ENCODE peak calls at places on chromosomes 3 and 15, in seven cellular contexts. One of them, this sample, is unnamed.

GRCh38 chr15:67140078-67140833 is 74.9 kb downstream of the SMAD3 start:
- DNase-seq in K562: no peak
- DNase-seq in NT2/D1: no peak
- DNase-seq in H1: no peak
- DNase-seq in SK-N-SH: no peak
- DNase-seq in HCT116: no peak
- DNase-seq in HepG2: no peak
- DNase-seq in this sample: no peak

GRCh38 chr3:53234841-53235232 is 21.0 kb downstream of the TKT start:
- DNase-seq in K562: no peak
- DNase-seq in NT2/D1: no peak
- DNase-seq in H1: no peak
- DNase-seq in SK-N-SH: no peak
- DNase-seq in HCT116: no peak
- DNase-seq in HepG2: no peak
- DNase-seq in this sample: no peak

GRCh38 chr15:71800835-71801745 is 9.3 kb upstream of the NR2E3 start:
- DNase-seq in K562: peak; percentile 57
- DNase-seq in NT2/D1: peak; percentile 44
- DNase-seq in H1: peak; percentile 77
- DNase-seq in SK-N-SH: peak; percentile 72
- DNase-seq in HCT116: peak; percentile 56
- DNase-seq in HepG2: peak; percentile 47
- DNase-seq in this sample: no peak

GRCh38 chr3:179476215-179476614 is 24.9 kb upstream of the GNB4 start:
- DNase-seq in K562: no peak
- DNase-seq in NT2/D1: no peak
- DNase-seq in H1: no peak
- DNase-seq in SK-N-SH: no peak
- DNase-seq in HCT116: no peak
- DNase-seq in HepG2: no peak
- DNase-seq in this sample: no peak

GRCh38 chr3:197593046-197593380 is 37.2 kb upstream of the BDH1 start:
- DNase-seq in K562: peak; percentile 65
- DNase-seq in NT2/D1: no peak
- DNase-seq in H1: no peak
- DNase-seq in SK-N-SH: no peak
- DNase-seq in HCT116: no peak
- DNase-seq in HepG2: no peak
- DNase-seq in this sample: no peak

GRCh38 chr3:40172560-40172959 is 136.9 kb upstream of the EIF1B start:
- DNase-seq in K562: no peak
- DNase-seq in NT2/D1: no peak
- DNase-seq in H1: no peak
- DNase-seq in SK-N-SH: no peak
- DNase-seq in HCT116: no peak
- DNase-seq in HepG2: no peak
- DNase-seq in this sample: no peak

GRCh38 chr3:42979044-42979962 is at the start of gene GASK1A:
- DNase-seq in K562: no peak
- DNase-seq in NT2/D1: peak; percentile 48
- DNase-seq in H1: peak; percentile 87
- DNase-seq in SK-N-SH: peak; percentile 76
- DNase-seq in HCT116: no peak
- DNase-seq in HepG2: no peak
- DNase-seq in this sample: no peak

GRCh38 chr3:64244011-64244942 is 19.0 kb upstream of the PRICKLE2 start:
- DNase-seq in K562: peak; percentile 12
- DNase-seq in NT2/D1: no peak
- DNase-seq in H1: no peak
- DNase-seq in SK-N-SH: no peak
- DNase-seq in HCT116: peak; percentile 51
- DNase-seq in HepG2: peak; percentile 24
- DNase-seq in this sample: no peak

GRCh38 chr3:140176526-140176925 is 241.5 kb downstream of the CLSTN2 start:
- DNase-seq in K562: no peak
- DNase-seq in NT2/D1: no peak
- DNase-seq in H1: no peak
- DNase-seq in SK-N-SH: no peak
- DNase-seq in HCT116: no peak
- DNase-seq in HepG2: no peak
- DNase-seq in this sample: no peak

GRCh38 chr3:15064299-15064834 is 748 bp downstream of the MRPS25 start:
- DNase-seq in K562: peak; percentile 37
- DNase-seq in NT2/D1: no peak
- DNase-seq in H1: no peak
- DNase-seq in SK-N-SH: peak; percentile 66
- DNase-seq in HCT116: no peak
- DNase-seq in HepG2: no peak
- DNase-seq in this sample: no peak

DNA sequence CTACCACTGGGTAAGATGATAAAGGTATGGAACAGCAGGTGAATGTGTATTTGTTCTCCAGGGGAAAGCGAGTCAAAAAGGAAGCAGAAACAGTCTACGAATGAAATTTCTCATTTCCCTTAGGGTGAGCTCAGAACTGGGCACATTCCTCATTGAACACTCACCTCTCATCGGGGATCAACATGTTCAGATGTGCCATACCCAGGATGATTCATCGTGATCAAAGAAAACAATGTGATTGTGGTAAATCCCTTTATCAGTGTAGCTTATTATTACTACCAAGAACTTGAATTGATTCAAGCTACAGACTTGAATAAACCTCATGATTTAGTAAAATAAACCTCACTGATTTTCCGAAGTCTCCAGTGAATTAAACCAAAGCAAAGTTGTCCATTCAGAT is 72.1 kb downstream of the GJD2 start:
- DNase-seq in K562: no peak
- DNase-seq in NT2/D1: no peak
- DNase-seq in H1: no peak
- DNase-seq in SK-N-SH: no peak
- DNase-seq in HCT116: peak; percentile 72
- DNase-seq in HepG2: no peak
- DNase-seq in this sample: no peak
- TF ChIP-seq YY1 in K562: no peak
- TF ChIP-seq YY1 in NT2/D1: no peak
- TF ChIP-seq YY1 in H1: no peak
- TF ChIP-seq YY1 in SK-N-SH: no peak
- TF ChIP-seq YY1 in HCT116: no peak
- TF ChIP-seq YY1 in HepG2: no peak
- TF ChIP-seq YY1 in this sample: no peak

GRCh38 chr15:57611938-57612337 is 20.2 kb downstream of the MYZAP start:
- DNase-seq in K562: no peak
- DNase-seq in NT2/D1: no peak
- DNase-seq in H1: no peak
- DNase-seq in SK-N-SH: peak; percentile 19
- DNase-seq in HCT116: peak; percentile 34
- DNase-seq in HepG2: peak; percentile 12
- DNase-seq in this sample: no peak
- TF ChIP-seq YY1 in K562: no peak
- TF ChIP-seq YY1 in NT2/D1: no peak
- TF ChIP-seq YY1 in H1: no peak
- TF ChIP-seq YY1 in SK-N-SH: no peak
- TF ChIP-seq YY1 in HCT116: no peak
- TF ChIP-seq YY1 in HepG2: no peak
- TF ChIP-seq YY1 in this sample: no peak

DNA sequence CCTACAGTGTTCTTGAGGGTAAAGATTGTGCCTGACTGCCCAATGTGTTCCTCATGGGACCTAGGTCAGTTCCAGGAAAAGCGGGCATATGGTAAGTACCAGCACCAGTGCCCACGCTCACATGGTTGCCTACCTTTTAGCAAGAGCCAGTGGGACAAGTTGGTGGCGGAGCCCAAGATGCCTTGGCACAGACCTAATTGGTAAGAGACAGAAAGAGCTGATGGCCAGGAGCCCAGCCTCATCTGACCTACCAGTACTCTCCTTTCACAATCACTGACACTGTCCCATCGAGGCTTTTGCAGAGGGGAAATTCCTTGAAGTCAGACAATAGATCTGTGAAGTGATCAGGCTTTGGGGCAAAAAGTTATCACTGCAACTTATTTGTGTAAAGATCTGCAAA is 98.4 kb upstream of the BCL6 start:
- DNase-seq in K562: no peak
- DNase-seq in NT2/D1: no peak
- DNase-seq in H1: peak; percentile 33
- DNase-seq in SK-N-SH: no peak
- DNase-seq in HCT116: no peak
- DNase-seq in HepG2: no peak
- DNase-seq in this sample: no peak
- TF ChIP-seq YY1 in K562: no peak
- TF ChIP-seq YY1 in NT2/D1: no peak
- TF ChIP-seq YY1 in H1: no peak
- TF ChIP-seq YY1 in SK-N-SH: no peak
- TF ChIP-seq YY1 in HCT116: no peak
- TF ChIP-seq YY1 in HepG2: no peak
- TF ChIP-seq YY1 in this sample: no peak

GRCh38 chr3:47912006-47912504 is 104.2 kb downstream of the MAP4 start:
- DNase-seq in K562: no peak
- DNase-seq in NT2/D1: no peak
- DNase-seq in H1: no peak
- DNase-seq in SK-N-SH: no peak
- DNase-seq in HCT116: no peak
- DNase-seq in HepG2: no peak
- DNase-seq in this sample: no peak

GRCh38 chr3:47910233-47910632 is 106.0 kb downstream of the MAP4 start:
- DNase-seq in K562: no peak
- DNase-seq in NT2/D1: no peak
- DNase-seq in H1: no peak
- DNase-seq in SK-N-SH: no peak
- DNase-seq in HCT116: no peak
- DNase-seq in HepG2: no peak
- DNase-seq in this sample: no peak

GRCh38 chr3:47909607-47910006 is 106.6 kb downstream of the MAP4 start:
- DNase-seq in K562: no peak
- DNase-seq in NT2/D1: no peak
- DNase-seq in H1: no peak
- DNase-seq in SK-N-SH: no peak
- DNase-seq in HCT116: no peak
- DNase-seq in HepG2: no peak
- DNase-seq in this sample: no peak

GRCh38 chr3:47908744-47909143 is 105.8 kb downstream of the DHX30 start:
- DNase-seq in K562: no peak
- DNase-seq in NT2/D1: no peak
- DNase-seq in H1: no peak
- DNase-seq in SK-N-SH: no peak
- DNase-seq in HCT116: no peak
- DNase-seq in HepG2: no peak
- DNase-seq in this sample: no peak

DNA sequence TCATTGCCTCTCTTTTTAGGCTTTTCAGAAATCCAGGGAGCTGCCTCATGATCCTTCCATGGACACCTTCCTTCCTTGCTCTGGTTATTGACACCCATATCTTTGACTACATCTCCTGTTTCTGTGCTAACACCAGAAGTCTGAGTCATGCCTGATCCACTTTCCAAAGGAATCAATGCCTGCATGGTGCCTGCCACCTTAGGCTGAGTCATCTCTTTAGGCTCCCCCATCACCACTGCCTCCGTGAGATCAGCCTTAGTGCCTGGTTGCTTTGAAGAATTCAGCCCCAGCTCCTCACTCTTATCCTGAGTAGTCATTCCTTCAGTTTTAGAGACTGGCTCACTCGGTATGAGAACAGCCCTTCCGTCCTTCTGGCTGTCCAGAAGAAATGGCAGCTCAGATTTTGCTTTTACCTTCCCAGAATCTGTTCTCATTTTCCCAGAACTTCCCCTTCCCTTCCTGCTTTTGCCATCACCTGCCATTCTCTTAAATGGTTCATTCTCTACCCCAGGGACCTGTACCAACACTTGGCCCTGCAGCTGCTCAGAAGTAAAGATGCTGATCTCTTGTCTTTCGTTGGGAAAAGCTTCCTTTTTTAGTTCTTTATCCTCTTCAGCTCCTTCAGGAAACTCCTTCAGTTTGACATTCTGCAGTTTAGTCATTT is 105.3 kb downstream of the MAP4 start:
- DNase-seq in K562: peak; percentile 64
- DNase-seq in NT2/D1: peak; percentile 59
- DNase-seq in H1: no peak
- DNase-seq in SK-N-SH: peak; percentile 16
- DNase-seq in HCT116: peak; percentile 81
- DNase-seq in HepG2: peak; percentile 14
- DNase-seq in this sample: no peak
- TF ChIP-seq YY1 in K562: no peak
- TF ChIP-seq YY1 in NT2/D1: no peak
- TF ChIP-seq YY1 in H1: no peak
- TF ChIP-seq YY1 in SK-N-SH: no peak
- TF ChIP-seq YY1 in HCT116: peak; percentile 55
- TF ChIP-seq YY1 in HepG2: no peak
- TF ChIP-seq YY1 in this sample: no peak

This sample was measured in GM12878.